ENCODE peak calls at places on chromosome 5, in eight cellular contexts. I, P, F, U, A, D, X and B are unnamed samples.

GRCh38 chr5:174794941-174795672 is 70.7 kb downstream of the MSX2 start:
- DNase-seq in F (no peak), X (no peak), A (no peak), D (no peak), I (no peak), P (no peak), U (no peak), B (no peak)

GRCh38 chr5:54514269-54514668 is 3.3 kb upstream of the SNX18 start:
- DNase-seq in P (no peak), F (peak), U (no peak), X (no peak), A (no peak), I (peak), D (no peak), B (no peak)

GRCh38 chr5:96963267-96963666 is 27.4 kb downstream of the LNPEP start:
- DNase-seq in D (no peak), X (no peak), A (peak), P (no peak), I (peak), F (peak), U (peak), B (peak)

GRCh38 chr5:37774912-37775483 is 64.8 kb downstream of the GDNF start:
- DNase-seq in I (no peak), X (no peak), P (peak), U (peak), F (peak), D (no peak), A (no peak), B (no peak)

GRCh38 chr5:172855597-172856292 is 21.7 kb downstream of the ERGIC1 start:
- DNase-seq in I (peak), D (peak), X (no peak), A (peak), F (no peak), U (no peak), P (no peak), B (peak)

GRCh38 chr5:113195197-113195715 is 218.7 kb downstream of the DCP2 start:
- DNase-seq in D (no peak), P (no peak), F (no peak), U (no peak), A (no peak), I (no peak), X (no peak), B (no peak)

GRCh38 chr5:176541338-176542134 is 4.3 kb upstream of the RNF44 start:
- DNase-seq in A (peak), F (peak), U (no peak), P (no peak), I (peak), D (peak), X (no peak), B (peak)

GRCh38 chr5:128763324-128763723 is 202.0 kb upstream of the SLC27A6 start:
- DNase-seq in X (no peak), F (no peak), P (no peak), D (no peak), U (no peak), I (no peak), A (no peak), B (no peak)

GRCh38 chr5:17187401-17187800 is 30.0 kb upstream of the BASP1 start:
- DNase-seq in D (no peak), X (no peak), A (no peak), P (no peak), I (no peak), F (no peak), U (no peak), B (no peak)

GRCh38 chr5:175824621-175825020 is 46.8 kb upstream of the CPLX2 start:
- DNase-seq in U (no peak), P (no peak), X (no peak), I (no peak), A (no peak), D (no peak), F (no peak), B (no peak)

GRCh38 chr5:87009146-87009545 is 258.5 kb upstream of the RASA1 start:
- DNase-seq in F (no peak), P (no peak), U (no peak), D (no peak), A (no peak), I (no peak), X (no peak), B (no peak)

GRCh38 chr5:80216096-80216495 is 39.8 kb downstream of the SERINC5 start:
- DNase-seq in P (no peak), X (no peak), D (no peak), U (no peak), I (no peak), A (no peak), F (no peak), B (no peak)

GRCh38 chr5:80220268-80220897 is 35.5 kb downstream of the SERINC5 start:
- DNase-seq in P (no peak), A (no peak), D (no peak), I (peak), X (no peak), U (no peak), F (no peak), B (no peak)

GRCh38 chr5:80216753-80217596 is 38.9 kb downstream of the SERINC5 start:
- DNase-seq in U (no peak), D (peak), I (peak), P (no peak), F (no peak), A (peak), X (no peak), B (peak)

GRCh38 chr5:80217667-80218066 is 38.2 kb downstream of the SERINC5 start:
- DNase-seq in F (no peak), X (no peak), A (no peak), U (no peak), I (no peak), P (no peak), D (no peak), B (no peak)

DNA sequence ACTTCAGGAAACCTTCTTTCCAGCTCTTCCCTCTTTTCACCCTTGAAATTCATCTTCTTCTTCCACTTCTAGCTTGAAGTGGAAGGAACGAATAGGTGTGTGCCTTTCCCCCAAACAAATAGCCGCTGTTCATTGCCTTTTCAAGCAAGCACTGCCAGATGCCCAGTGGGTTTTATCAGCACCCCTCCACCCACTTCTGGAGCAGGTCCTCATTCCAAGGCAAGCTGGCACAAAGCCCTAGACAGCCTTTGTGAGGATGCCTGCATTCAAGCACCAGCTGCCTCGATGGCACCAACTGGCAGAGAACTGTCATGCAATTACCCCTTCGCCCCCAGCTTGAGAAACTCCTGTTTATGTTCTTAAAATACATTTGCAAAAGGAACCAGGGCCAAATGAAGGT is 36.5 kb downstream of the SERINC5 start:
- DNase-seq in A (no peak), X (no peak), P (no peak), D (peak), I (peak), F (no peak), U (no peak), B (no peak)
- TF ChIP-seq POLR2A in A (no peak), X (no peak), P (no peak), D (no peak), I (no peak), F (no peak), U (no peak), B (no peak)

GRCh38 chr5:132501961-132502931 is 11.7 kb upstream of the IRF1 start:
- DNase-seq in F (no peak), P (no peak), D (peak), A (no peak), U (no peak), I (no peak), X (no peak), B (peak)
- TF ChIP-seq POLR2A in F (no peak), P (no peak), D (no peak), A (no peak), U (no peak), I (no peak), X (no peak), B (no peak)

DNA sequence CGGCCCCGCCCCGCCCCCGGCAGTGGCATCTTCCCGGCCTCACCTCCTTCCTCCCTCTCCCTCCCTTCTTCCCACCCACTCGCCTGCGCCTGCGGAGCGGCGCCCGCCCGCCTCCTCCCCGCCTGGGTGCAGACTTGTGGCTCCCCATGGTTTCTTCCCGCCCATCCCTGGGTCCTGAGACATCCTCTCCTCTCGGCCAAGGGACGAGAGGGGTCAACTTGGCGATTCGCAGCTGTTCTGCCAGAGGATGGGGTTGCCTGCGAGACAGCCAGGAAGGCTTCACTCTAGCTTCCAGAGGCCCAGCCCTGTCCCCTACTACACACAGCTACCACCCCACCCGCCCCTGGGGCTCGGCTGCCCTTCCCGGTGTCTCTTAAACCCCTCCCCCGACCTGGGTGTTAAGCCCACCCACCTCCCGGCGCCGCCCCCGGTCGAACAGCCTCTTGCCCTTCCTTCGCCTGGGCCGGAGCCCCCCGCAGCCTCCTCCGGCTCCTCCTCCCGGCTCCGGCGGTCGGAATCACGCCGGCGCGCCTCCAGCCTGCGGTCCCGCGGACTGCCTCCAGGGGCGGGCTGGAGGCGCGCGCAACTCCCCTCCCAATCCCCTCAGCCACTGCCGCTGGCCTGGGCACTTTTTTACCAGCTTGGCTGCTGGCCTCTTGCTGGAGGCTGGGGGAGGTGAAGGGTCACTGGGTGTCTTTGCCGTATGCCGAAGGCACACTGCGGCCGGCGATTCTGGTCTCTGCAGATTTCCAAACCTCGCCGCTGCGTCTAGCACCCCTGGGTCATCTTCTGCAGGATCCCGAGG is 1.9 kb downstream of the JADE2 start:
- DNase-seq in D (peak), A (peak), F (peak), X (peak), P (peak), U (no peak), I (peak), B (peak)
- TF ChIP-seq POLR2A in D (no peak), A (no peak), F (peak), X (peak), P (peak), U (peak), I (no peak), B (peak)

GRCh38 chr5:41869150-41869738 is 981 bp downstream of the OXCT1 start:
- DNase-seq in A (peak), D (peak), F (peak), P (no peak), X (peak), U (no peak), I (peak), B (no peak)
- TF ChIP-seq POLR2A in A (no peak), D (no peak), F (no peak), P (no peak), X (no peak), U (no peak), I (no peak), B (no peak)

GRCh38 chr5:372911-373709 is 51.6 kb downstream of the AHRR start:
- DNase-seq in I (no peak), D (peak), P (no peak), F (peak), A (peak), U (no peak), X (no peak), B (peak)
- TF ChIP-seq POLR2A in I (no peak), D (no peak), P (no peak), F (no peak), A (no peak), U (peak), X (no peak), B (no peak)

GRCh38 chr5:139443766-139444473 is 4.6 kb upstream of the DNAJC18 start:
- DNase-seq in F (no peak), I (no peak), D (no peak), X (no peak), U (no peak), P (no peak), A (no peak), B (no peak)

GRCh38 chr5:139438707-139439012 is 665 bp downstream of the DNAJC18 start:
- DNase-seq in F (no peak), X (no peak), D (no peak), I (no peak), A (no peak), P (no peak), U (no peak), B (no peak)

GRCh38 chr5:139435676-139436075 is 3.6 kb downstream of the DNAJC18 start:
- DNase-seq in F (no peak), I (no peak), D (no peak), A (no peak), P (no peak), U (no peak), X (no peak), B (peak)

DNA sequence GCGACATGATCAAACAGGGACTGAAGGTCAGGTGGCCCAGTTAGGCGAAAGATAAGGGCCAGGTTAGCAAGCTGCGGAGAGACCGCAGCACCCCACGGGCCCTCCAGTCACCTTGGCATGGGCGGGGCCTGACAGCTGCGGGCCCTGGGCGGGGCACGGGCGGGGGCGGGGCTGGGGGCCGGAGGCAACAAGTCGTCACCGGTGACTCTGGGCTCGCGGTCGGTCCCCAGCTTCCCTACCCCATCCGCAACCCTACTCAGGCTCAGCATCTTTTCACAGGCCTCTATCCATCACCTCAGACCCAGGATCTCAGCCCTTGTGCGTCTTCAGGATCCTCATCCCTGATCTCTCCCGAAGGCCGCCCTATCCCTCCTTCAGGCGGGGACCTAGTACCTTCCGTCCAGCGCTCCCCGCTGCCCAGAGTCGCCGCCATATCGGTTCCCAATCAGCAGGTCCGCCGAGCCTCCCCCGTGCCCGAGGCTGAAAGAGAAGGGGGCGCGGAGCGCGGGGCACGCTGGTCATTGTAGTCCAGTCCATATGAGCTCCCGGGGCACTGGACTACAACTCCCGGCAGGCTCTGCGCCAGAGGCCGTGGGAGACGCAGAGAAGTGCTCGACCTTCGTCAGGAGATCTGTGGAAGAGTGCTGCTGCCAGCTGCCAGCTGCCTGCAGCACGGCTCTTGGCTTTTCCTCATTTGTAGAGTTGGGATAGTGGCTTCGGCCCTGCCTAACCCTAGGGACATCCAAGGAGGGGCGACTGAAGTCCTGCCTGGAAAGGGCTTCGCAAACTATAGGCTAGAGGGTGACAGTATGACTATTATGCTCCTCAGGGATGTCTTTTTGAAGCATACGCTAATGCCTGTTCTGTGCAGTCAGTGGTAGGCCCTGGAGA is at the start of gene DNAJC18:
- DNase-seq in U (peak), I (peak), F (peak), X (peak), P (peak), A (peak), D (peak), B (peak)
- TF ChIP-seq POLR2A in U (peak), I (no peak), F (no peak), X (peak), P (peak), A (no peak), D (no peak), B (no peak)

GRCh38 chr5:159097461-159098284 is 2.0 kb downstream of the EBF1 start:
- DNase-seq in A (peak), I (no peak), X (no peak), U (no peak), P (no peak), D (no peak), F (no peak), B (peak)
- TF ChIP-seq POLR2A in A (no peak), I (no peak), X (no peak), U (no peak), P (no peak), D (no peak), F (no peak), B (no peak)

GRCh38 chr5:181191526-181192336 is 13.3 kb downstream of the TRIM7 start:
- DNase-seq in P (peak), X (peak), I (peak), F (peak), U (peak), A (peak), D (peak), B (peak)
- TF ChIP-seq POLR2A in P (peak), X (peak), I (no peak), F (peak), U (peak), A (no peak), D (no peak), B (no peak)